ENCODE peak calls at places on chromosome X, in nine cellular contexts. C, N, U, B, D, R, I, H and Z are unnamed samples.

GRCh38 chrX:35406386-35406785 is 391.8 kb upstream of the MAGEB16 start:
- DNase-seq in C (no peak), N (no peak), U (no peak), B (no peak), D (no peak), R (no peak), I (no peak), H (no peak), Z (no peak)

GRCh38 chrX:100648601-100649417 is 4.8 kb downstream of the SRPX2 start:
- DNase-seq in C (no peak), N (no peak), U (no peak), B (no peak), D (no peak), R (no peak), I (no peak), H (peak), Z (no peak)

GRCh38 chrX:72569786-72570185 is 2.9 kb downstream of the HDAC8 start:
- DNase-seq in C (no peak), N (no peak), U (peak), B (no peak), D (no peak), R (no peak), I (no peak), H (peak), Z (no peak)

GRCh38 chrX:77785400-77785745 is 643 bp downstream of the ATRX start:
- DNase-seq in C (no peak), N (no peak), U (no peak), B (no peak), D (no peak), R (peak), I (peak), H (peak), Z (no peak)

GRCh38 chrX:7083468-7084396 is 63.8 kb upstream of the STS start:
- DNase-seq in C (no peak), N (peak), U (peak), B (no peak), D (no peak), R (no peak), I (no peak), H (peak), Z (no peak)

GRCh38 chrX:31340587-31340986 is 268.7 kb upstream of the FTHL17 start:
- DNase-seq in C (no peak), N (no peak), U (no peak), B (no peak), D (no peak), R (no peak), I (no peak), H (no peak), Z (no peak)

GRCh38 chrX:113421432-113421831 is 580.8 kb upstream of the AMOT start:
- DNase-seq in C (no peak), N (no peak), U (no peak), B (no peak), D (no peak), R (no peak), I (no peak), H (no peak), Z (no peak)

GRCh38 chrX:70289168-70289792 is 447 bp downstream of the PDZD11 start:
- DNase-seq in C (no peak), N (no peak), U (no peak), B (no peak), D (no peak), R (no peak), I (no peak), H (no peak), Z (no peak)

GRCh38 chrX:39133971-39134370 is 332.7 kb downstream of the MID1IP1 start:
- DNase-seq in C (no peak), N (no peak), U (peak), B (no peak), D (no peak), R (no peak), I (peak), H (no peak), Z (no peak)

GRCh38 chrX:20913760-20914159 is 460.5 kb upstream of the CNKSR2 start:
- DNase-seq in C (no peak), N (no peak), U (no peak), B (no peak), D (no peak), R (no peak), I (no peak), H (no peak), Z (no peak)

GRCh38 chrX:13622565-13622964 is 30.4 kb upstream of the TCEANC start:
- DNase-seq in C (no peak), N (no peak), U (no peak), B (no peak), D (no peak), R (no peak), I (no peak), H (no peak), Z (no peak)

GRCh38 chrX:102958794-102959193 is 21.7 kb downstream of the RAB40AL start:
- DNase-seq in C (no peak), N (no peak), U (no peak), B (peak), D (no peak), R (no peak), I (peak), H (no peak), Z (no peak)

GRCh38 chrX:108437354-108437753 is 868 bp downstream of the COL4A6 start:
- DNase-seq in C (no peak), N (no peak), U (no peak), B (no peak), D (no peak), R (no peak), I (no peak), H (no peak), Z (no peak)